ENCODE peak calls at places on chromosome 20, in nine cellular contexts. One of them, this sample, is unnamed.

GRCh38 chr20:58135441-58136170 is 92.8 kb downstream of the ANKRD60 start:
- DNase-seq in brain microvascular endothelial cell: no peak
- DNase-seq in astrocyte: no peak
- DNase-seq in mammary epithelial cell: peak
- DNase-seq in ovary: no peak
- DNase-seq in spleen: no peak
- DNase-seq in IMR-90: no peak
- DNase-seq in fibroblast of lung: peak
- DNase-seq in AG10803: no peak
- DNase-seq in this sample: no peak

GRCh38 chr20:43186312-43186711 is 3.4 kb downstream of the PTPRT start:
- DNase-seq in brain microvascular endothelial cell: no peak
- DNase-seq in fibroblast of lung: no peak
- DNase-seq in mammary epithelial cell: no peak
- DNase-seq in ovary: no peak
- DNase-seq in astrocyte: no peak
- DNase-seq in AG10803: no peak
- DNase-seq in spleen: no peak
- DNase-seq in IMR-90: no peak
- DNase-seq in this sample: no peak

GRCh38 chr20:57514273-57514751 is 10.6 kb downstream of the CTCFL start:
- DNase-seq in fibroblast of lung: peak
- DNase-seq in mammary epithelial cell: peak
- DNase-seq in spleen: no peak
- DNase-seq in brain microvascular endothelial cell: peak
- DNase-seq in AG10803: peak
- DNase-seq in IMR-90: peak
- DNase-seq in ovary: peak
- DNase-seq in astrocyte: peak
- DNase-seq in this sample: peak

GRCh38 chr20:48827880-48828733 is at the start of gene PREX1:
- DNase-seq in brain microvascular endothelial cell: peak
- DNase-seq in astrocyte: peak
- DNase-seq in ovary: peak
- DNase-seq in AG10803: peak
- DNase-seq in fibroblast of lung: peak
- DNase-seq in mammary epithelial cell: peak
- DNase-seq in IMR-90: peak
- DNase-seq in spleen: peak
- DNase-seq in this sample: no peak

GRCh38 chr20:22490287-22491187 is 93.8 kb downstream of the FOXA2 start:
- DNase-seq in spleen: no peak
- DNase-seq in mammary epithelial cell: no peak
- DNase-seq in astrocyte: no peak
- DNase-seq in AG10803: no peak
- DNase-seq in brain microvascular endothelial cell: no peak
- DNase-seq in fibroblast of lung: no peak
- DNase-seq in IMR-90: no peak
- DNase-seq in ovary: no peak
- DNase-seq in this sample: no peak

GRCh38 chr20:37518606-37519507 is 2.2 kb upstream of the NNAT start:
- DNase-seq in spleen: no peak
- DNase-seq in fibroblast of lung: no peak
- DNase-seq in IMR-90: no peak
- DNase-seq in astrocyte: no peak
- DNase-seq in brain microvascular endothelial cell: no peak
- DNase-seq in mammary epithelial cell: no peak
- DNase-seq in AG10803: no peak
- DNase-seq in ovary: no peak
- DNase-seq in this sample: no peak

GRCh38 chr20:6588296-6588695 is 179.2 kb upstream of the BMP2 start:
- DNase-seq in fibroblast of lung: peak
- DNase-seq in astrocyte: peak
- DNase-seq in AG10803: no peak
- DNase-seq in IMR-90: peak
- DNase-seq in brain microvascular endothelial cell: peak
- DNase-seq in ovary: peak
- DNase-seq in mammary epithelial cell: peak
- DNase-seq in spleen: no peak
- DNase-seq in this sample: no peak

GRCh38 chr20:19265646-19266374 is 53.4 kb downstream of the SLC24A3 start:
- DNase-seq in astrocyte: no peak
- DNase-seq in spleen: no peak
- DNase-seq in ovary: no peak
- DNase-seq in mammary epithelial cell: no peak
- DNase-seq in brain microvascular endothelial cell: no peak
- DNase-seq in IMR-90: no peak
- DNase-seq in AG10803: no peak
- DNase-seq in fibroblast of lung: no peak
- DNase-seq in this sample: no peak

GRCh38 chr20:38894091-38894847 is 31.9 kb upstream of the FAM83D start:
- DNase-seq in mammary epithelial cell: no peak
- DNase-seq in brain microvascular endothelial cell: no peak
- DNase-seq in IMR-90: no peak
- DNase-seq in spleen: no peak
- DNase-seq in AG10803: no peak
- DNase-seq in fibroblast of lung: peak
- DNase-seq in ovary: no peak
- DNase-seq in astrocyte: no peak
- DNase-seq in this sample: peak

GRCh38 chr20:10556519-10557083 is 117.2 kb downstream of the JAG1 start:
- DNase-seq in spleen: no peak
- DNase-seq in IMR-90: no peak
- DNase-seq in astrocyte: no peak
- DNase-seq in fibroblast of lung: no peak
- DNase-seq in AG10803: no peak
- DNase-seq in brain microvascular endothelial cell: no peak
- DNase-seq in mammary epithelial cell: no peak
- DNase-seq in ovary: no peak
- DNase-seq in this sample: no peak

GRCh38 chr20:22921595-22922421 is 113.3 kb upstream of the SSTR4 start:
- DNase-seq in brain microvascular endothelial cell: peak
- DNase-seq in ovary: no peak
- DNase-seq in AG10803: peak
- DNase-seq in fibroblast of lung: peak
- DNase-seq in astrocyte: peak
- DNase-seq in spleen: no peak
- DNase-seq in IMR-90: peak
- DNase-seq in mammary epithelial cell: peak
- DNase-seq in this sample: peak

GRCh38 chr20:37511605-37512275 is 9.3 kb upstream of the NNAT start:
- DNase-seq in astrocyte: peak
- DNase-seq in fibroblast of lung: peak
- DNase-seq in IMR-90: peak
- DNase-seq in ovary: no peak
- DNase-seq in AG10803: peak
- DNase-seq in mammary epithelial cell: peak
- DNase-seq in brain microvascular endothelial cell: peak
- DNase-seq in spleen: no peak
- DNase-seq in this sample: peak

DNA sequence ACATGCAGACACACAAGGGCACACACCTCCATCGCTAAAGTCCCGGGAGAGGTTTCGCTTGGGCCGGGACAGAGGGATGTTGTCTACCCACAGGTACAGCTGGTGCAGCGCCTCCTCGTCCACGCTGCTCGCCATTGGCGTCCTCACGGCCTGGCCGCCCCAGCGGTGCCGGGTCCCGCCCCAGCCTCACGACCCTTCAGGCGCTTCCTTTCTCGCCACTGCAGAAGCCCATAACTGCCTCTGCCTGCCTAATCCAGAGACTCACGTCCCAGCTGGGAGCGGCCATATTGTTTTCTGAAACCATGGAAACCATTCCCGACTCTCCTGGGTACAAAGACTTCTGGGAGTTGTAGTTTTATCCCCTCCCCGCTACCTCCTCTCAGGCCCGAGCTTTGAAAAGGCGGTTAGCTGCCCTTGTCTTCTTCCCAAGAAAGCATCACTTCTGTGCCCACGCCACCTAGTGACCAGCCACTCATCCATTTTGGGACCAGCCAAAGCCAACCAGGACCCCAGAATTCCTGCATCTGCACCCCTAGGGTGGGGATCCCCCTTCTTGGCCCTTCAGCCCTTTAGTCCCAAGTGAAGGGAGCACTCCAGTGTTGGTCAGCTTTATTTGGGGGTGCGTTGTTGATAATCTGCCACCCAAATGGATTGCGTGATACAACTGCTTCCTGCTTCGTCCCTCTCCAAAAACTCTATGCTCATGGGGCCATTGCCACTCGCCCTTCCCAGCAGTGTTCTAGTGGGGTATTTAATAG is at the start of gene SPEF1:
- DNase-seq in fibroblast of lung: peak
- DNase-seq in spleen: peak
- DNase-seq in AG10803: peak
- DNase-seq in mammary epithelial cell: peak
- DNase-seq in IMR-90: peak
- DNase-seq in astrocyte: peak
- DNase-seq in ovary: peak
- DNase-seq in brain microvascular endothelial cell: peak
- DNase-seq in this sample: peak
- TF ChIP-seq CTCF in fibroblast of lung: peak
- TF ChIP-seq CTCF in spleen: peak
- TF ChIP-seq CTCF in AG10803: peak
- TF ChIP-seq CTCF in mammary epithelial cell: peak
- TF ChIP-seq CTCF in IMR-90: peak
- TF ChIP-seq CTCF in astrocyte: peak
- TF ChIP-seq CTCF in ovary: peak
- TF ChIP-seq CTCF in brain microvascular endothelial cell: peak
- TF ChIP-seq CTCF in this sample: peak

DNA sequence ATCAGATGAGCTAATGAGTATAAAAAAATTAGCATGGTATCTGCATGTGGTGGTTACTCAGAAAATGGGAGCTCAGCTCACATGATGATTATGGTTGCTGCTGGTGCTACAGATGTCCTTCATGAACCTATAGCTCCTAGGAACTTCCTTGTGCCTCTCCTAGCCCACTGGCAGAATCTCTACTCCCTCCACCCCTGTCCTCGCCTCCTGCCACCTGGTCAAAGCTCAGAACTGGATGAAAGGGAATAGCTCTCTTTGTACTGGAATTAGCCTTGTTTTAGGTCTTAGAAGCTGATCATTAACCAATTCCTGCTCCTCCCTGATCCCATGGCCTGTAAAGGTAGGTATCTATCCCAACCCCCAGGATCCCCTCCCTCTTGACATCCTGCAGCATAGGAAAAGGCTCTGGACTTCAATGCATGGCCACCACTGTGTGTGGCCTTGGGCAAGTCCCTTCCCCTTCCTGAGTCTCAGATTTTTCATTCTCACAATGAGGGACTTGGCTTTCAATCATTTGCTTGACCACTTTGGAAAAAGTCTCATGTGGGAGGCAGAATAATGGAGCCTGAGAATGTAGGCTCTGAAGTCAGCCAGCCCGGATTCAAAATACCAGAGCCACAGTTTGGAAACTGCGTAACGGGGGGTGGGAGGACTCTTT is 43.9 kb downstream of the SLC13A3 start:
- DNase-seq in IMR-90: no peak
- DNase-seq in ovary: no peak
- DNase-seq in brain microvascular endothelial cell: no peak
- DNase-seq in fibroblast of lung: no peak
- DNase-seq in astrocyte: no peak
- DNase-seq in spleen: no peak
- DNase-seq in AG10803: no peak
- DNase-seq in mammary epithelial cell: no peak
- DNase-seq in this sample: no peak
- H3K4me3 ChIP-seq in IMR-90: no peak
- H3K4me3 ChIP-seq in ovary: no peak
- H3K4me3 ChIP-seq in brain microvascular endothelial cell: no peak
- H3K4me3 ChIP-seq in fibroblast of lung: no peak
- H3K4me3 ChIP-seq in astrocyte: no peak
- H3K4me3 ChIP-seq in spleen: no peak
- H3K4me3 ChIP-seq in AG10803: no peak
- H3K4me3 ChIP-seq in mammary epithelial cell: no peak
- H3K4me3 ChIP-seq in this sample: no peak

DNA sequence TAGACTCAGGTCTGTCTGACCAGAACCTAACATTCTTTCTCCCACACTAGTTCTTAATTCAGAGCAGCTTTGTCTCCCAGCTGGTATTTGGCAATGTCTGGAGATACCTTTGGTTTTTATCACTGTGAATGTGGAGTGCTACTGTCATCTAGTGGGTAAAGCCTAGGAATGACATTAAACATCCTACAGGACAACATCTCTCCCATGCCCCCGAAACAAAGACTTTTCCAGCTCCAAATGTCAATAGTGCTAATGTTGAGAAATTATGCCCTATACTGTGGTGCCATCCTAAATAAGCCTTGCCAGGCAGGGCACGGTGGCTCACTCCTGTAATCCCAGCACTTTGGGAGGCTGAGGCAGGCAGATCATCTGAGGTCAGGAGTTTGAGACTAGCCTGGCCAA is 4.2 kb upstream of the TTPAL start:
- DNase-seq in brain microvascular endothelial cell: no peak
- DNase-seq in IMR-90: peak
- DNase-seq in fibroblast of lung: peak
- DNase-seq in mammary epithelial cell: peak
- DNase-seq in astrocyte: no peak
- DNase-seq in spleen: no peak
- DNase-seq in AG10803: peak
- DNase-seq in ovary: no peak
- DNase-seq in this sample: no peak
- TF ChIP-seq CTCF in brain microvascular endothelial cell: peak
- TF ChIP-seq CTCF in IMR-90: peak
- TF ChIP-seq CTCF in fibroblast of lung: peak
- TF ChIP-seq CTCF in mammary epithelial cell: peak
- TF ChIP-seq CTCF in astrocyte: peak
- TF ChIP-seq CTCF in spleen: no peak
- TF ChIP-seq CTCF in AG10803: peak
- TF ChIP-seq CTCF in ovary: no peak
- TF ChIP-seq CTCF in this sample: peak

DNA sequence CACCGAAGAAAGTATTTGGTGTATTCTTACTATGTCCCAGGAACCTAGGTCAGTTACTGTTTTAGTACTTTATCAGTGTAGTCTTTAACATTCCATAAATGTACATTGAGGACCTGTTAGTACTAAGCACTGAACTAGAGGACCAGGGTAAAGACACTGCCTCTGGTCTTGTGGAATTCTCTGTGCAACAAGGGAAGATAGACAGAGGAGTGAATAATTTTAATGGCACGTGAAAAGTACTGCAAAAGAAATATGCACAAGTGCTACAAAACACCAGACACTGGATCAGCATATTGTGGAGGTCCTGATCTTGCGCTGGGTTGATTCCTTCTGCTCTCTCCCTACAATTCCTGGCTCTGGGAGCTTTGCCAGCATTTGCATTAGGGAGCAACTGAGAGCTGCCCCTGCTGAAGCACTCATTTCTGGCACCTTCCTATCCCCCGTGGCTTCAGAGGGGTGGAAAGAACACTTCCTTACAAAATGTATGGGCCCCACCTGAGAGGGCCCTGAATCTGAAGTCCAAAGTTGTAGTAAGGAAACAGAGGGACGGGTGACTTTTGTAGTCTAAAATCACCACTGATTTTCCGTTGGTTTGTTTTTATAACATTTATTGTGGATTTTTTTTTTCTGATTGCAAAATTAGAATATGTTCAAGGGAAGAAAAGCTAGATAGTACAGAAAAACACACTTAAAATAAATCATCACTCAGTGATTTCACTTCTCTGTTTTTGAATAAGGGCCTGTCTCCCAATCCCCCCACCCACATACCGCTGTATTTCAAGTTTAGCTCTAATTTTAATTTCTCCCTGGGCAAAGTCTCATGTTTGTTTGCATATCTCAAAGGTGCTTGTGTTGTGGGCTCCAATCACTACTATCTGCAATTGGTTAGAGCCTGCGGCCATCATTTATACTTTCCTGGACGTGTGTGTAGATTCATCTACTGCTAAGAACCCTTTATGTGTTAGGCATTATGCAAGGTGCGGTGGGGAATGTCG is 4.9 kb downstream of the PKIG start:
- DNase-seq in ovary: no peak
- DNase-seq in brain microvascular endothelial cell: no peak
- DNase-seq in IMR-90: peak
- DNase-seq in spleen: no peak
- DNase-seq in AG10803: no peak
- DNase-seq in astrocyte: peak
- DNase-seq in mammary epithelial cell: no peak
- DNase-seq in fibroblast of lung: no peak
- DNase-seq in this sample: no peak
- H3K4me3 ChIP-seq in ovary: no peak
- H3K4me3 ChIP-seq in brain microvascular endothelial cell: no peak
- H3K4me3 ChIP-seq in IMR-90: no peak
- H3K4me3 ChIP-seq in spleen: no peak
- H3K4me3 ChIP-seq in AG10803: no peak
- H3K4me3 ChIP-seq in astrocyte: no peak
- H3K4me3 ChIP-seq in mammary epithelial cell: no peak
- H3K4me3 ChIP-seq in fibroblast of lung: no peak
- H3K4me3 ChIP-seq in this sample: no peak

This sample was measured in HFF-Myc.